ENCODE peak calls at places on chromosomes 3 and 15, in five cellular contexts. B is SK-N-SH, M is GM12878, C is stomach, N is K562. R is an unnamed sample.

GRCh38 chr3:53801319-53801718 is 44.9 kb downstream of the CHDH start:
- DNase-seq in M (no peak), C (no peak), N (no peak), B (no peak), R (no peak)

GRCh38 chr15:90225504-90226234 is 8.1 kb downstream of the CIB1 start:
- DNase-seq in N (no peak), C (no peak), M (no peak), B (no peak), R (no peak)

GRCh38 chr3:69087030-69087791 is 2.5 kb downstream of the ARL6IP5 start:
- DNase-seq in N (no peak), M (no peak), B (no peak), C (no peak), R (no peak)

GRCh38 chr3:101809178-101810022 is 30.4 kb downstream of the NXPE3 start:
- DNase-seq in M (no peak), C (no peak), B (peak), N (peak), R (no peak)

GRCh38 chr3:105963161-105963560 is 94.3 kb upstream of the CBLB start:
- DNase-seq in B (no peak), N (no peak), C (no peak), M (no peak), R (no peak)

GRCh38 chr3:132289311-132289710 is 27.9 kb upstream of the ACP3 start:
- DNase-seq in M (no peak), N (no peak), B (no peak), C (no peak), R (no peak)

GRCh38 chr15:74203914-74204431 is 1.4 kb upstream of the STRA6 start:
- DNase-seq in C (no peak), N (peak), M (no peak), B (peak), R (no peak)

GRCh38 chr15:92050220-92050898 is 196.9 kb downstream of the SLCO3A1 start:
- DNase-seq in C (no peak), B (no peak), N (no peak), M (no peak), R (no peak)

GRCh38 chr3:122937745-122938144 is 89.8 kb downstream of the SEMA5B start:
- DNase-seq in B (no peak), M (no peak), C (no peak), N (no peak), R (no peak)

GRCh38 chr3:31614162-31614921 is 81.6 kb downstream of the STT3B start:
- DNase-seq in N (no peak), M (no peak), C (no peak), B (no peak), R (no peak)

GRCh38 chr15:62559049-62559733 is 394.1 kb upstream of the C2CD4B start:
- DNase-seq in M (no peak), C (no peak), B (no peak), N (no peak), R (no peak)

GRCh38 chr3:101876142-101876541 is 26.8 kb downstream of the NFKBIZ start:
- DNase-seq in N (no peak), B (no peak), M (no peak), C (no peak), R (no peak)

GRCh38 chr3:184234671-184235380 is 5.4 kb downstream of the VWA5B2 start:
- DNase-seq in N (no peak), M (no peak), C (no peak), B (no peak), R (no peak)

GRCh38 chr3:25385807-25386512 is 42.1 kb upstream of the RARB start:
- DNase-seq in N (no peak), B (no peak), C (no peak), M (no peak), R (no peak)

GRCh38 chr15:58880320-58880719 is 53.2 kb downstream of the SLTM start:
- DNase-seq in M (peak), N (no peak), B (no peak), C (no peak), R (no peak)

GRCh38 chr15:82535566-82536408 is 4.5 kb downstream of the RPS17 start:
- DNase-seq in B (no peak), M (no peak), N (peak), C (no peak), R (no peak)

GRCh38 chr15:68609618-68610017 is 30.8 kb downstream of the CORO2B start:
- DNase-seq in C (no peak), B (no peak), N (no peak), M (no peak), R (peak)

GRCh38 chr15:90930861-90931629 is 1.3 kb downstream of the HDDC3 start:
- DNase-seq in B (no peak), N (no peak), C (no peak), M (no peak), R (no peak)

GRCh38 chr3:141498592-141499223 is 11.9 kb downstream of the RASA2 start:
- DNase-seq in M (peak), B (no peak), N (no peak), C (peak), R (no peak)

GRCh38 chr3:113174806-113175490 is 36.4 kb upstream of the BOC start:
- DNase-seq in B (no peak), M (no peak), N (no peak), C (no peak), R (no peak)

GRCh38 chr15:65391732-65392131 is 13.9 kb upstream of the IGDCC3 start:
- DNase-seq in B (no peak), M (no peak), C (no peak), N (no peak), R (no peak)

GRCh38 chr3:132317229-132317948 is at the start of gene ACP3:
- DNase-seq in B (no peak), C (peak), N (no peak), M (peak), R (no peak)

GRCh38 chr3:48504051-48504946 is at the start of gene SHISA5:
- DNase-seq in M (no peak), B (peak), N (peak), C (peak), R (peak)

GRCh38 chr3:105662326-105662725 is 206.5 kb downstream of the CBLB start:
- DNase-seq in N (no peak), C (no peak), B (no peak), M (no peak), R (no peak)

GRCh38 chr3:189132125-189132744 is 39.5 kb upstream of the TPRG1 start:
- DNase-seq in B (no peak), N (no peak), M (peak), C (peak), R (no peak)

GRCh38 chr15:23482228-23482627 is 35.2 kb upstream of the GOLGA6L2 start:
- DNase-seq in M (no peak), C (no peak), B (no peak), N (no peak), R (no peak)

GRCh38 chr3:25055981-25056380 is 372.1 kb upstream of the RARB start:
- DNase-seq in N (no peak), B (no peak), M (no peak), C (no peak), R (no peak)

GRCh38 chr15:66076591-66077319 is 176.8 kb downstream of the MEGF11 start:
- DNase-seq in B (no peak), C (no peak), M (no peak), N (no peak), R (peak)

GRCh38 chr15:48855501-48856440 is 22.2 kb upstream of the EID1 start:
- DNase-seq in M (no peak), C (no peak), B (no peak), N (peak), R (no peak)

GRCh38 chr15:73078722-73079121 is 26.5 kb downstream of the NEO1 start:
- DNase-seq in C (peak), B (no peak), M (no peak), N (no peak), R (no peak)

GRCh38 chr3:167728176-167728575 is 6.5 kb downstream of the PDCD10 start:
- DNase-seq in N (peak), B (no peak), M (no peak), C (no peak), R (no peak)

GRCh38 chr3:98894791-98895576 is 6.5 kb downstream of the DCBLD2 start:
- DNase-seq in N (no peak), M (no peak), B (no peak), C (no peak), R (no peak)

GRCh38 chr15:48459571-48460461 is 128.6 kb downstream of the DUT start:
- DNase-seq in C (no peak), N (no peak), M (no peak), B (no peak), R (no peak)

DNA sequence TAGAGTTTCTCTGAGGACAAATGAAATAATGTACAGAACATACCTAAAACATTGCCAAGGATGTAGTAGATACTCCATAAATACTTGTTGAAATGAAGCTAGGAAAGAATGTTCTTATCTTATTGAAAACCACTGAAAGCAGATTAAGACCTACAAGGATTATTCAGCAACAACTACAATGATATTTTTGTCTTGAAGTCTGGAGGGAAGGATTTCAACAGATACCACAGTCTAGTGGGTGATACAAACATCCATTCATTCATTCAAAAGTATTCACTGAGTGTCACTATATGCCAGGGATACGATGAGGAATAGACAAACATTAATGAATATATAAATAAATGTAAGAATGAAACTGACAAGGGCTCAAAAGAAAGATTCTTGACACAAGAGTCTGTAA is 74.7 kb upstream of the THBS1 start:
- DNase-seq in C (no peak), N (no peak), B (no peak), M (no peak), R (no peak)
- TF ChIP-seq POLR2AphosphoS5 in C (no peak), N (no peak), B (no peak), M (no peak), R (no peak)

DNA sequence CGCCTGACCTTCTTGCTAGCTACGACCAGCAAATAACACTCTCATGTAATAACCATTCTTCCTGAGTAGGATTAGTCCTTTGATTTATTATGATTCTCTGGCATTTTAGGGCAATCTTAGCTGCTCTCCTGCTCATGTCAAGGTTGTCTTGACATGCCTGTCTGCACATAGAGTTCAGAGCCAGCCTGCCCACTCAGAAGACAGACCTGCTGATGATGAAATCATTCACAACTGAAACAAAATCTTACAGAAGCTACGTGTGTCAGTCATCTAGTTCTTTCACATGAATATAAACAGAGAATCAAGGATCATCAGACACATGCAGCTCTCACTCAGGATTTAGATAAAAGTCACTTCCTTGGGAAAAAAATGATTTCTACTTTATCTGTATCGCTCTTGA is 173.6 kb upstream of the LYSMD4 start:
- DNase-seq in C (no peak), M (no peak), B (no peak), N (no peak), R (no peak)
- TF ChIP-seq EP300 in C (no peak), M (no peak), B (no peak), N (no peak), R (no peak)

GRCh38 chr3:146161725-146162047 is 702 bp upstream of the PLOD2 start:
- DNase-seq in B (no peak), C (peak), M (no peak), N (no peak), R (no peak)
- TF ChIP-seq POLR2AphosphoS5 in B (no peak), C (no peak), M (no peak), N (no peak), R (no peak)

DNA sequence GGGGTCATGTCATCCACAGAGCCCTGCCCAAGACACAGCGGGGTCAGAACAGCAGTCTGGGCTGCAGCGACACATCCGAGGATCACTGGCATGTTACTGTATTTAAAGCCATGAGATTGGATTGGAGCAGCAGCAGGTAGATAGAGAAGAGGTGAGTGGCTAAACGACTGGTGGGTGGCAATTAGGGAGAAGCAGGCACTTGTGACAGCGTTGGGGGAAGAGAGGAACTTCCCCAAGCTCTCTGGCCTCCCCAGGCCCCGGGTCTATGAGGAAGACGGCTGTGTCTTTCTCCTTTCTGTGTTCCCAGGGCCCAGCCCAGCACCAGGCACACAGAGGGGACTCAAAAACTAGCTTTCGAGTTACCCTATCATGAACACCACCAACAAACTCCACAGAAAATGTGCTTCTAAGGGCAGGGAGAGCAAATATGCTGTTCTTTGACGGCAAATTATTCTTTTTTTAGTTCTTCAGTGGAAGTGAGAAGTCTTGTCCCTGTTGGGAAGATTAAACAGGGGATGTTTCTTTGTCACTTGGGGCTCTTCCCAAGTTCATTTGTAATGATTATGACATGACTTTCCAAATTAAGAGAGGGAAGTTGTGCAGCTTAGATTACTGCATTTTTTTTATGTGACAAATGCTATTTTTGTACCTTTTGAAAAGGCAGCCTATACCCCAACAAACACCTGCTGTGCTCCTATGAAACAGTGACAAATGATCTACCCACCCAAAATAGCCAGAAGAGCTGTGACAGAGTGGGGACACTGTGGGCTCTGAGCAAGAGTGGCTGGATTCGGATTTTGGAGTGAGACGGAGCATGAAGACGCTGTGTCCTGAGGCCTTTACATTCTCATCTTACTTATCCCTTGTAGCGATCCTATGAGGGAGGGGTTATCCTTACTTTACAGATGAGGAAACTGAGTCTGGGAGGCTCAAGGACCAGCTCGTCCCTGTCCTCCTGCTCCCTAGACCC is 7.2 kb upstream of the SYNM start:
- DNase-seq in N (no peak), M (no peak), B (no peak), C (no peak), R (no peak)
- TF ChIP-seq EP300 in N (no peak), M (no peak), B (no peak), C (no peak), R (peak)

GRCh38 chr3:127688416-127689265 is 15.9 kb downstream of the ABTB1 start:
- DNase-seq in M (no peak), N (no peak), B (no peak), C (no peak), R (peak)

GRCh38 chr3:127691494-127691893 is 18.7 kb downstream of the ABTB1 start:
- DNase-seq in M (no peak), B (no peak), C (no peak), N (no peak), R (no peak)

GRCh38 chr3:127689266-127689860 is 16.6 kb downstream of the ABTB1 start:
- DNase-seq in M (no peak), B (no peak), C (no peak), N (no peak), R (peak)

GRCh38 chr3:127690823-127691452 is 18.2 kb downstream of the ABTB1 start:
- DNase-seq in M (no peak), C (peak), B (peak), N (no peak), R (peak)

DNA sequence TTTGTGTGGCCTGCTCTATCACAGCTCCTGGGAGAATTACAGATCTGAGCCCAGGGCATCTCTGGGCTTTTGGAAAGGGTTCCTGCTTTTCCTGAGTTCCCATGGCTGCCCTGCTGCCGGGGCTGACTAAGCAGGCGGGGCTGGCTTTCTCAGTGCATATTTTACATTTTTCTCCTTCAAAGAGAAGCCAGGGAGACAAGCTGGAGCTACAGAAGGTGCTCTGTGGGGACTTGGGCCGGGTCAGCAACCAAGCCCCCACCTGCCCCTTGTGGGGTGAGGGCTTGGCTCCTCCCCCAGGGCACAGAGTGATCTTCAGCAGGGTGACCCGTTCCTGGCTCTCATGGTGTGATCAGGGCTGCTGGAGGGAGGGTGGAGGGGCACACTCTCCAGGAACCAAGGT is 17.4 kb downstream of the ABTB1 start:
- DNase-seq in N (no peak), M (no peak), C (no peak), B (no peak), R (no peak)
- TF ChIP-seq POLR2AphosphoS5 in N (no peak), M (no peak), C (no peak), B (no peak), R (no peak)

DNA sequence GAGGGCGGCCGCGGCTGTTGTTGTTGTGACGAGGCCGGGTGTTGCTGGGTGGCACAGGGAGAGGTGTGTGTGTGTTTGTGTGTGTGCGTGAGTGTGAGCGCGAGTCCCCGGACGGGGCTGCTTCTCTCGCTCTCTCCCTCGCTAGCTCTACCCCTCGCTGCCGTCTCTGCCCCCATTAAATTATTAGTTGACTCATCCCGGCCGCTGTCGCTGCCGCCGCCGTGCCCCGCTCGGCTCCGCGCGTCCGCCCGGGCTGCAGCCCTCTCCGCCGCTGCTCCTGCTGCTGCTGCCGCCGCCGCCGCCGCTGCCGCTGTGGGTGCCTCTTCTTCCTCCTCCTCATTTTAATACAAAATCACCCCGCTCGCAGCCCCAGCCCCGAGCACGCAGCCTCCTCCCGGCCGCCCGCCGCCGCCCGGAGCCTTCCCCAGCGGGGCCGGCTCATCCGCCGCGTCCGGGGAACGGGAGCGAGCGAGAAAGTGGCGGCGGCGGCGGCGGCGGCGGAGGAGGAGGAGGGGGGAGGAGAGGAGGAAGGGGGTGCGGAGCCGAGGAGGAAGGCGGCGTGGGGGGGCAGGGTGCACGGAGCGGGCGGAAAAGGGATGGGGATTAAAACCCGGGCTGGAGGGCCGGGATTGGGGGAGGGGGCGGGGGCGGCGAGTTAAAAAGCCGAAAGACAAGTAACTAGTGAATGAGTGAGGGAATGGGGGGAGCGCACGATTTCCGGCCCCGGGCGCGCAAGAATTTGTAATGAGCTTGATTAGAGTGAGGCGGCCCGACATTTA is at the start of gene SATB1:
- DNase-seq in N (peak), C (peak), M (no peak), B (peak), R (peak)
- TF ChIP-seq EP300 in N (no peak), C (no peak), M (no peak), B (no peak), R (no peak)